ENCODE peak calls at places on chromosomes 6 and 20, in four cellular contexts. M, P, B and T are unnamed samples.

GRCh38 chr6:27873101-27874030 is 38.8 kb downstream of the OR2B2 start:
- DNase-seq in M (peak), P (no peak), B (peak), T (peak)

GRCh38 chr20:36465109-36466080 is 75.9 kb upstream of the MYL9 start:
- DNase-seq in M (peak), P (peak), B (peak), T (peak)

GRCh38 chr6:83252717-83253116 is 59.6 kb downstream of the RWDD2A start:
- DNase-seq in M (peak), P (peak), B (peak), T (peak)

GRCh38 chr6:88547768-88548167 is 381.6 kb upstream of the CNR1 start:
- DNase-seq in M (no peak), P (no peak), B (no peak), T (no peak)

GRCh38 chr6:112029045-112029822 is 24.7 kb upstream of the CCN6 start:
- DNase-seq in M (no peak), P (no peak), B (no peak), T (peak)

GRCh38 chr6:169236988-169237387 is 16.7 kb downstream of the THBS2 start:
- DNase-seq in M (no peak), P (no peak), B (no peak), T (no peak)

GRCh38 chr6:135418040-135418439 is 79.5 kb downstream of the AHI1 start:
- DNase-seq in M (no peak), P (no peak), B (no peak), T (no peak)

GRCh38 chr20:53149652-53150205 is 177.6 kb downstream of the TSHZ2 start:
- DNase-seq in M (peak), P (no peak), B (peak), T (no peak)

GRCh38 chr6:49264496-49264895 is 198.6 kb downstream of the MMUT start:
- DNase-seq in M (no peak), P (no peak), B (no peak), T (no peak)

GRCh38 chr20:35743693-35744491 is 1.8 kb upstream of the RBM39 start:
- DNase-seq in M (no peak), P (no peak), B (no peak), T (peak)